ENCODE peak calls at places on chromosomes 13 and 19, in four cellular contexts. One of them, this sample, is unnamed. For H3K9me3, the result is how much of the 10 kb centered on the place peaks cover.

GRCh38 chr13:51625555-51626345 is 41.5 kb downstream of the WDFY2 start:
- DNase-seq in neuronal stem cell: no peak
- DNase-seq in left ventricle myocardium inferior: no peak
- DNase-seq in uterus: no peak
- DNase-seq in this sample: no peak

GRCh38 chr13:57813641-57814040 is 182.1 kb downstream of the PCDH17 start:
- DNase-seq in uterus: no peak
- DNase-seq in left ventricle myocardium inferior: no peak
- DNase-seq in neuronal stem cell: peak
- DNase-seq in this sample: no peak

GRCh38 chr19:49567722-49568454 is 12.5 kb downstream of the NOSIP start:
- DNase-seq in left ventricle myocardium inferior: no peak
- DNase-seq in neuronal stem cell: no peak
- DNase-seq in uterus: no peak
- DNase-seq in this sample: no peak

GRCh38 chr13:48493076-48493765 is 39.7 kb downstream of the RCBTB2 start:
- DNase-seq in uterus: no peak
- DNase-seq in neuronal stem cell: no peak
- DNase-seq in left ventricle myocardium inferior: no peak
- DNase-seq in this sample: no peak

GRCh38 chr19:30742981-30743380 is 370.8 kb downstream of the ZNF536 start:
- DNase-seq in left ventricle myocardium inferior: no peak
- DNase-seq in uterus: no peak
- DNase-seq in neuronal stem cell: no peak
- DNase-seq in this sample: no peak

GRCh38 chr19:13953021-13953531 is 767 bp downstream of the DCAF15 start:
- DNase-seq in uterus: no peak
- DNase-seq in left ventricle myocardium inferior: no peak
- DNase-seq in neuronal stem cell: no peak
- DNase-seq in this sample: peak

GRCh38 chr13:51015973-51016372 is 95.1 kb downstream of the C13orf42 start:
- DNase-seq in uterus: no peak
- DNase-seq in neuronal stem cell: no peak
- DNase-seq in left ventricle myocardium inferior: no peak
- DNase-seq in this sample: no peak

GRCh38 chr13:73754727-73755292 is 379.4 kb downstream of the KLF12 start:
- DNase-seq in neuronal stem cell: peak
- DNase-seq in uterus: no peak
- DNase-seq in left ventricle myocardium inferior: no peak
- DNase-seq in this sample: no peak

GRCh38 chr19:19502808-19503602 is 12.3 kb downstream of the TSSK6 start:
- DNase-seq in left ventricle myocardium inferior: no peak
- DNase-seq in neuronal stem cell: no peak
- DNase-seq in uterus: no peak
- DNase-seq in this sample: no peak

GRCh38 chr13:29707876-29708543 is 112.5 kb upstream of the SLC7A1 start:
- DNase-seq in neuronal stem cell: peak
- DNase-seq in uterus: no peak
- DNase-seq in left ventricle myocardium inferior: no peak
- DNase-seq in this sample: peak

GRCh38 chr13:77565635-77566034 is 30.1 kb downstream of the SCEL start:
- DNase-seq in uterus: no peak
- DNase-seq in left ventricle myocardium inferior: no peak
- DNase-seq in neuronal stem cell: peak
- DNase-seq in this sample: no peak

GRCh38 chr13:49353908-49354307 is 90.0 kb downstream of the CAB39L start:
- DNase-seq in neuronal stem cell: no peak
- DNase-seq in left ventricle myocardium inferior: no peak
- DNase-seq in uterus: no peak
- DNase-seq in this sample: no peak

GRCh38 chr19:2678043-2678671 is 24.3 kb downstream of the GNG7 start:
- DNase-seq in left ventricle myocardium inferior: no peak
- DNase-seq in uterus: no peak
- DNase-seq in neuronal stem cell: no peak
- DNase-seq in this sample: no peak

GRCh38 chr19:39563408-39563807 is 23.4 kb upstream of the EID2 start:
- DNase-seq in neuronal stem cell: no peak
- DNase-seq in left ventricle myocardium inferior: no peak
- DNase-seq in uterus: no peak
- DNase-seq in this sample: no peak

GRCh38 chr13:48233097-48233885 is at the start of gene ITM2B:
- DNase-seq in uterus: no peak
- DNase-seq in left ventricle myocardium inferior: peak
- DNase-seq in neuronal stem cell: peak
- DNase-seq in this sample: peak

GRCh38 chr19:48746738-48747575 is at the start of gene IZUMO1:
- DNase-seq in uterus: peak
- DNase-seq in neuronal stem cell: peak
- DNase-seq in left ventricle myocardium inferior: peak
- DNase-seq in this sample: peak

GRCh38 chr19:40231544-40232424 is 5.3 kb upstream of the CCNP start:
- DNase-seq in uterus: no peak
- DNase-seq in neuronal stem cell: no peak
- DNase-seq in left ventricle myocardium inferior: peak
- DNase-seq in this sample: no peak

GRCh38 chr13:52454459-52454824 is 836 bp upstream of the CKAP2 start:
- DNase-seq in neuronal stem cell: no peak
- DNase-seq in uterus: no peak
- DNase-seq in left ventricle myocardium inferior: no peak
- DNase-seq in this sample: no peak

GRCh38 chr13:108283110-108283509 is 13.6 kb downstream of the TNFSF13B start:
- DNase-seq in neuronal stem cell: no peak
- DNase-seq in uterus: no peak
- DNase-seq in left ventricle myocardium inferior: no peak
- DNase-seq in this sample: no peak

GRCh38 chr13:93689333-93689732 is 462.7 kb downstream of the GPC6 start:
- DNase-seq in neuronal stem cell: no peak
- DNase-seq in uterus: no peak
- DNase-seq in left ventricle myocardium inferior: no peak
- DNase-seq in this sample: no peak

GRCh38 chr19:18156841-18157464 is 4.0 kb downstream of the PIK3R2 start:
- DNase-seq in uterus: peak
- DNase-seq in left ventricle myocardium inferior: peak
- DNase-seq in neuronal stem cell: no peak
- DNase-seq in this sample: peak

GRCh38 chr13:40681341-40682051 is 15.1 kb upstream of the FOXO1 start:
- DNase-seq in uterus: no peak
- DNase-seq in neuronal stem cell: no peak
- DNase-seq in left ventricle myocardium inferior: no peak
- DNase-seq in this sample: no peak

GRCh38 chr19:34432797-34433196 is 4.6 kb downstream of the UBA2 start:
- DNase-seq in uterus: peak
- DNase-seq in left ventricle myocardium inferior: peak
- DNase-seq in neuronal stem cell: no peak
- DNase-seq in this sample: peak

GRCh38 chr19:38678217-38678890 is 30.9 kb downstream of the ACTN4 start:
- DNase-seq in left ventricle myocardium inferior: no peak
- DNase-seq in uterus: no peak
- DNase-seq in neuronal stem cell: no peak
- DNase-seq in this sample: no peak

GRCh38 chr19:2446390-2446789 is 10.4 kb downstream of the LMNB2 start:
- DNase-seq in left ventricle myocardium inferior: no peak
- DNase-seq in neuronal stem cell: no peak
- DNase-seq in uterus: no peak
- DNase-seq in this sample: peak

GRCh38 chr19:38270587-38271167 is 6.3 kb downstream of the SPINT2 start:
- DNase-seq in left ventricle myocardium inferior: no peak
- DNase-seq in uterus: no peak
- DNase-seq in neuronal stem cell: no peak
- DNase-seq in this sample: no peak

GRCh38 chr19:48332662-48333466 is 7.5 kb downstream of the EMP3 start:
- DNase-seq in uterus: peak
- DNase-seq in left ventricle myocardium inferior: peak
- DNase-seq in neuronal stem cell: peak
- DNase-seq in this sample: peak

GRCh38 chr13:51614350-51614786 is 30.1 kb downstream of the WDFY2 start:
- DNase-seq in left ventricle myocardium inferior: no peak
- DNase-seq in uterus: no peak
- DNase-seq in neuronal stem cell: no peak
- DNase-seq in this sample: no peak

GRCh38 chr13:67119481-67119883 is 110.7 kb downstream of the PCDH9 start:
- DNase-seq in uterus: no peak
- DNase-seq in left ventricle myocardium inferior: no peak
- DNase-seq in neuronal stem cell: no peak
- DNase-seq in this sample: no peak

GRCh38 chr19:21483589-21484170 is 21.7 kb upstream of the ZNF429 start:
- DNase-seq in uterus: peak
- DNase-seq in left ventricle myocardium inferior: peak
- DNase-seq in neuronal stem cell: no peak
- DNase-seq in this sample: no peak

GRCh38 chr13:113558461-113558860 is 26.1 kb upstream of the TFDP1 start:
- DNase-seq in uterus: peak
- DNase-seq in left ventricle myocardium inferior: no peak
- DNase-seq in neuronal stem cell: no peak
- DNase-seq in this sample: no peak

GRCh38 chr13:65966991-65967451 is 1263.1 kb downstream of the PCDH9 start:
- DNase-seq in left ventricle myocardium inferior: no peak
- DNase-seq in neuronal stem cell: no peak
- DNase-seq in uterus: no peak
- DNase-seq in this sample: no peak

GRCh38 chr13:65959305-65959704 is 1270.8 kb downstream of the PCDH9 start:
- DNase-seq in uterus: no peak
- DNase-seq in left ventricle myocardium inferior: no peak
- DNase-seq in neuronal stem cell: no peak
- DNase-seq in this sample: no peak

GRCh38 chr13:65965496-65965895 is 1264.6 kb downstream of the PCDH9 start:
- DNase-seq in uterus: no peak
- DNase-seq in neuronal stem cell: no peak
- DNase-seq in left ventricle myocardium inferior: no peak
- DNase-seq in this sample: no peak

DNA sequence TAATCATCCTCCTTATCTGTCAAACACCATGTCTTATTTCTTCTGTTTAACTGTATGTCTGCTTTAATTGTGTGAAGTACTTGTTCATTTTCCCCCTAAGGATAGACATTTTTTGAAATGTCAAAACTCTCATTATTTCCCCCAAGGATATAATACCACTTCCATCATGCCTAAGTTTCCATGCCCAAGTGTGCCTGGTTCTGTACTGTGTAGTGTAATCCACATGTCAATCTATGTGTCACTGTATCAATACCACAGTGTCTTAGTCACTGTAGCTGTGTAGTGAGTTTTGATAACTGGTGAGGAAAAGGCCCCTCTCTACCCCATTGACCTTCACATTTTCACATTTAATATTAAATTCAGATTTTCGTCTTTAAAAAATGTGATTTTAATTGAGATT is 1265.5 kb downstream of the PCDH9 start:
- DNase-seq in neuronal stem cell: no peak
- DNase-seq in uterus: no peak
- DNase-seq in left ventricle myocardium inferior: no peak
- DNase-seq in this sample: no peak
- H3K9me3 ChIP-seq in neuronal stem cell: under half
- H3K9me3 ChIP-seq in uterus: under half
- H3K9me3 ChIP-seq in left ventricle myocardium inferior: under half
- H3K9me3 ChIP-seq in this sample: under half

GRCh38 chr13:21933001-21933400 is 262.1 kb downstream of the FGF9 start:
- DNase-seq in left ventricle myocardium inferior: no peak
- DNase-seq in neuronal stem cell: no peak
- DNase-seq in uterus: no peak
- DNase-seq in this sample: no peak

GRCh38 chr13:21934309-21934708 is 263.4 kb downstream of the FGF9 start:
- DNase-seq in uterus: no peak
- DNase-seq in left ventricle myocardium inferior: no peak
- DNase-seq in neuronal stem cell: no peak
- DNase-seq in this sample: no peak

GRCh38 chr13:21936674-21937073 is 265.8 kb downstream of the FGF9 start:
- DNase-seq in neuronal stem cell: no peak
- DNase-seq in left ventricle myocardium inferior: no peak
- DNase-seq in uterus: no peak
- DNase-seq in this sample: no peak
- H3K4me3 ChIP-seq in neuronal stem cell: peak
- H3K4me3 ChIP-seq in left ventricle myocardium inferior: no peak
- H3K4me3 ChIP-seq in uterus: no peak
- H3K4me3 ChIP-seq in this sample: no peak

GRCh38 chr19:57002765-57003164 is 117.0 kb upstream of the USP29 start:
- DNase-seq in uterus: no peak
- DNase-seq in left ventricle myocardium inferior: no peak
- DNase-seq in neuronal stem cell: no peak
- DNase-seq in this sample: no peak
- H3K9me3 ChIP-seq in uterus: under half
- H3K9me3 ChIP-seq in left ventricle myocardium inferior: under half
- H3K9me3 ChIP-seq in neuronal stem cell: under half
- H3K9me3 ChIP-seq in this sample: under half

GRCh38 chr13:102977471-102977870 is 88.7 kb downstream of the SLC10A2 start:
- DNase-seq in neuronal stem cell: no peak
- DNase-seq in left ventricle myocardium inferior: no peak
- DNase-seq in uterus: no peak
- DNase-seq in this sample: no peak
- H3K4me3 ChIP-seq in neuronal stem cell: no peak
- H3K4me3 ChIP-seq in left ventricle myocardium inferior: peak
- H3K4me3 ChIP-seq in uterus: no peak
- H3K4me3 ChIP-seq in this sample: no peak

DNA sequence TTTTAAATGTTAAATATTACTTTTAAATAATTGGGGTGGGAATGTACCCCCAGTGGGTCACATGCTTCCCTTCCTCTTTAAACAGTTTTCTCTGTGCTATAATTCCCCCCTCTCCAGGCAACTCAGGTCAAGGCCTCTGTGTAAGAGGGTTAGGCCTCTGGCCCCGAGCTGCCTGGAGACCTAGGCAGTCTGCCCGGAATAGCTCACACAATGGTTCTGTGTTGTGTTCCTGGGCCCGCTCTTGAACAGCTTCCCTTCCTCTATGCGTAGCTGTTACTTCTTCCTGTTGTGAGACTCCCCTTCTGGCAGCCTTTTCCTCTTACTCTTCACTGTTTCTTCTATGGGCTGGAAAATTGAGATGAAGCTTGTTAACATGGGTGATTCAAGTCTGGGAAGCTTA is 14.8 kb upstream of the ZNF492 start:
- DNase-seq in neuronal stem cell: no peak
- DNase-seq in uterus: no peak
- DNase-seq in left ventricle myocardium inferior: no peak
- DNase-seq in this sample: no peak
- H3K9me3 ChIP-seq in neuronal stem cell: under half
- H3K9me3 ChIP-seq in uterus: under half
- H3K9me3 ChIP-seq in left ventricle myocardium inferior: under half
- H3K9me3 ChIP-seq in this sample: under half